ENCODE peak calls at places on chromosomes 7 and 10, in four cellular contexts. G, J, E and I are unnamed samples.

GRCh38 chr7:25967278-25968204 is 184.5 kb upstream of the NFE2L3 start:
- DNase-seq in J (no peak), E (no peak), G (no peak), I (peak; percentile 8)

GRCh38 chr10:3805791-3806381 is 20.9 kb upstream of the KLF6 start:
- DNase-seq in G (peak; percentile 53), E (no peak), J (peak; percentile 54), I (peak; percentile 57)

GRCh38 chr10:78411716-78412115 is 378.1 kb downstream of the RPS24 start:
- DNase-seq in G (no peak), J (no peak), E (no peak), I (no peak)

GRCh38 chr10:122196218-122196617 is 74.9 kb upstream of the BTBD16 start:
- DNase-seq in E (no peak), J (no peak), G (no peak), I (no peak)

GRCh38 chr10:91745086-91745831 is 53.0 kb upstream of the TNKS2 start:
- DNase-seq in G (no peak), J (no peak), E (peak; percentile 26), I (no peak)

GRCh38 chr10:72248477-72249151 is 25.1 kb upstream of the DDIT4 start:
- DNase-seq in G (peak; percentile 79), E (peak; percentile 27), J (peak; percentile 14), I (no peak)

GRCh38 chr10:3122034-3122433 is 50.5 kb downstream of the PITRM1 start:
- DNase-seq in E (no peak), J (no peak), G (no peak), I (no peak)

GRCh38 chr7:11492307-11492706 is 339.7 kb downstream of the THSD7A start:
- DNase-seq in E (no peak), J (no peak), G (no peak), I (no peak)

GRCh38 chr7:151509670-151510333 is 9.9 kb downstream of the RHEB start:
- DNase-seq in E (no peak), J (no peak), G (no peak), I (no peak)

GRCh38 chr7:96135241-96135640 is 186.7 kb downstream of the SLC25A13 start:
- DNase-seq in J (peak; percentile 73), E (no peak), G (no peak), I (peak; percentile 22)

GRCh38 chr10:65618125-65618524 is 1307.7 kb upstream of the LRRTM3 start:
- DNase-seq in G (no peak), J (no peak), E (no peak), I (no peak)

GRCh38 chr10:13840036-13840435 is 253.3 kb downstream of the PRPF18 start:
- DNase-seq in J (no peak), E (no peak), G (no peak), I (no peak)